ENCODE peak calls at places on chromosomes 2 and 18, in four cellular contexts. L is IMR-90, Z is H1, G is H9. A is an unnamed sample.
A peak's percentile ranks its signal among the peaks of the same experiment; 100 is the strongest.

GRCh38 chr2:71637736-71638135 is 184.4 kb downstream of the DYSF start:
- DNase-seq in Z (no peak), L (no peak), G (peak; percentile 10), A (no peak)

GRCh38 chr2:152566728-152567069 is 150.6 kb downstream of the PRPF40A start:
- DNase-seq in L (peak; percentile 56), Z (no peak), G (no peak), A (no peak)

GRCh38 chr2:127675335-127676261 is at the start of gene LIMS2:
- DNase-seq in L (peak; percentile 33), Z (peak; percentile 66), G (peak; percentile 47), A (peak; percentile 50)

GRCh38 chr2:241865957-241866858 is 3.3 kb upstream of the RTP5 start:
- DNase-seq in G (peak; percentile 63), L (peak; percentile 16), Z (peak; percentile 75), A (peak; percentile 67)

GRCh38 chr2:1286929-1287328 is 126.3 kb upstream of the TPO start:
- DNase-seq in L (no peak), Z (no peak), G (no peak), A (no peak)

GRCh38 chr2:5546176-5546575 is 146.0 kb upstream of the SOX11 start:
- DNase-seq in Z (no peak), L (peak; percentile 31), G (no peak), A (no peak)

GRCh38 chr2:223459328-223459939 is 142.7 kb downstream of the SCG2 start:
- DNase-seq in L (peak; percentile 44), Z (no peak), G (no peak), A (peak; percentile 11)

GRCh38 chr2:241248897-241249296 is 60.4 kb downstream of the ANO7 start:
- DNase-seq in Z (no peak), G (no peak), L (no peak), A (no peak)

GRCh38 chr2:161576421-161576820 is 47.8 kb upstream of the SLC4A10 start:
- DNase-seq in Z (peak; percentile 55), G (peak; percentile 87), L (no peak), A (peak; percentile 84)

GRCh38 chr18:33729556-33729955 is 151.5 kb downstream of the ASXL3 start:
- DNase-seq in L (no peak), G (no peak), Z (no peak), A (no peak)

GRCh38 chr2:98534761-98535160 is 73.6 kb downstream of the COA5 start:
- DNase-seq in G (no peak), L (no peak), Z (no peak), A (no peak)

GRCh38 chr2:10086950-10087349 is 6.7 kb upstream of the CYS1 start:
- DNase-seq in L (peak; percentile 19), G (no peak), Z (no peak), A (no peak)

GRCh38 chr2:2823061-2823753 is 492.1 kb upstream of the MYT1L start:
- DNase-seq in L (no peak), Z (peak; percentile 23), G (peak; percentile 4), A (no peak)

GRCh38 chr2:220275454-220275853 is 648.0 kb downstream of the SLC4A3 start:
- DNase-seq in L (no peak), G (no peak), Z (no peak), A (peak; percentile 14)

GRCh38 chr2:112588611-112589045 is 4.2 kb downstream of the CHCHD5 start:
- DNase-seq in G (no peak), L (no peak), Z (no peak), A (no peak)

GRCh38 chr2:199223791-199224190 is 233.9 kb downstream of the SATB2 start:
- DNase-seq in G (no peak), Z (no peak), L (peak; percentile 16), A (no peak)

GRCh38 chr2:135820003-135820618 is 16.9 kb downstream of the LCT start:
- DNase-seq in G (no peak), L (peak; percentile 72), Z (no peak), A (no peak)

GRCh38 chr18:10015941-10016819 is 102.4 kb downstream of the VAPA start:
- DNase-seq in G (no peak), Z (no peak), L (peak; percentile 96), A (peak; percentile 47)

GRCh38 chr2:150907466-150907865 is 354.2 kb downstream of the RBM43 start:
- DNase-seq in Z (no peak), L (no peak), G (no peak), A (no peak)

GRCh38 chr2:239934571-239935171 is 90.5 kb downstream of the NDUFA10 start:
- DNase-seq in L (peak; percentile 39), G (peak; percentile 70), Z (peak; percentile 85), A (peak; percentile 79)

GRCh38 chr2:239936838-239937581 is 88.1 kb downstream of the NDUFA10 start:
- DNase-seq in Z (no peak), L (no peak), G (peak; percentile 3), A (no peak)

GRCh38 chr2:239938651-239939486 is 86.3 kb downstream of the NDUFA10 start:
- DNase-seq in G (peak; percentile 23), Z (no peak), L (no peak), A (no peak)

GRCh38 chr2:239937866-239938640 is 87.1 kb downstream of the NDUFA10 start:
- DNase-seq in Z (no peak), L (no peak), G (peak; percentile 10), A (no peak)

GRCh38 chr2:239935789-239936758 is 89.1 kb downstream of the NDUFA10 start:
- DNase-seq in Z (no peak), G (peak; percentile 20), L (no peak), A (no peak)
- H3K56ac ChIP-seq in Z (no peak overlapping the region), G (no peak overlapping the region), L (no peak overlapping the region), A (no peak overlapping the region)

DNA sequence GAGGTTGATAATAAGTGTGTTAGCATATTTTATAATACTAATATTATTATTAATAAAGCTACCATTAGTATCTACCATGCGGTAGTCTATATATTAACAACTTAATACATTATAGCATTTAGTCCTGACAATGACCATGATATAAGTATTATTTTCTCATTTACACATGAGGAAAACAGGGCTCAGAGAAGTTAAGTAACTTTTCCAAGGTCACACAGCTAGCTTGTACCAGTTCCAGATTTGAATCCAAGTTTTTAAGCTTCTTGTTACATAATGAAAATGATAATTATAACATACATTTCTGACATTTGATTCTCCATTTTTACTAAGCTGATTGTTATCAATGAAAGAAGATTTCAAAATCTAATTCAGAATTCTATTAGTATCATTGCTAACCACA is 310.6 kb downstream of the AGPS start:
- DNase-seq in Z (no peak), L (no peak), G (no peak), A (no peak)
- H3K56ac ChIP-seq in Z (no peak overlapping the region), L (no peak overlapping the region), G (no peak overlapping the region), A (no peak overlapping the region)

DNA sequence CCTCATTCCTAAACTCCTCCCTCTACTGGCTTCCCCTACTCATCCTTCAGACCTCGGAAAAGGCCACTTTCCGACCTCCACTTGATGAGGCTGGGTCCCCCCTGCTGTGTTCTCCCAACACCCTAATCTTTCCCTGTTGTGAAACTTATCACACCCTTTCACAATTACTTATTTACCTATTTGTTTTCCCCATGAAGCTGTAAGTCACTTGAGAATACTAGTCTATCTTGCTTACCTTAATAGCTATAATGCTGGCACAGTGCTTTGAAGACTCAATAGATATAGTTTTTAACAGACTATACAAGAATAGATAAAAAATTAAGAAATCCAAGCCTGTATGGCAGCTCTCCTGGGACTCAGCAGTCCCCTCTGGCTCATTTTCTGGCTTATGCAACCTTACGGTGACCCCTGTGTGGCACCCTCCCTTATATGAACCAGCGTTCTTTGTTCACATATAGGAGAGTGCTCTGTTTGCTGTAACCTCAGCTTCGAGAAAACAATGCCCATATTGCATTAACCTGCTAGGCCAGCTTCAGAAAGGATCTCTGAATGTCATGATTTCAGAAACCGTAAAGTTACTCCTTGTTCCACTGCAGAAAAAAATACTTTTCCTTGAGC is 220.4 kb upstream of the PKDCC start:
- DNase-seq in G (no peak), Z (no peak), L (no peak), A (peak; percentile 74)
- H3K56ac ChIP-seq in G (no peak overlapping the region), Z (no peak overlapping the region), L (no peak overlapping the region), A (no peak overlapping the region)

GRCh38 chr18:80190311-80190710 is 57.0 kb downstream of the PARD6G start:
- DNase-seq in G (no peak), L (no peak), Z (no peak), A (no peak)

GRCh38 chr18:80192653-80193385 is 54.5 kb downstream of the PARD6G start:
- DNase-seq in G (no peak), Z (peak; percentile 36), L (no peak), A (no peak)

GRCh38 chr18:80193701-80194100 is 53.6 kb downstream of the PARD6G start:
- DNase-seq in Z (peak; percentile 20), G (no peak), L (no peak), A (no peak)

GRCh38 chr18:80191264-80191663 is 56.0 kb downstream of the PARD6G start:
- DNase-seq in L (no peak), G (no peak), Z (peak; percentile 20), A (no peak)

GRCh38 chr18:80191907-80192652 is 55.2 kb downstream of the PARD6G start:
- DNase-seq in Z (peak; percentile 16), G (no peak), L (no peak), A (no peak)
- H3K56ac ChIP-seq in Z (no peak overlapping the region), G (no peak overlapping the region), L (no peak overlapping the region), A (no peak overlapping the region)

DNA sequence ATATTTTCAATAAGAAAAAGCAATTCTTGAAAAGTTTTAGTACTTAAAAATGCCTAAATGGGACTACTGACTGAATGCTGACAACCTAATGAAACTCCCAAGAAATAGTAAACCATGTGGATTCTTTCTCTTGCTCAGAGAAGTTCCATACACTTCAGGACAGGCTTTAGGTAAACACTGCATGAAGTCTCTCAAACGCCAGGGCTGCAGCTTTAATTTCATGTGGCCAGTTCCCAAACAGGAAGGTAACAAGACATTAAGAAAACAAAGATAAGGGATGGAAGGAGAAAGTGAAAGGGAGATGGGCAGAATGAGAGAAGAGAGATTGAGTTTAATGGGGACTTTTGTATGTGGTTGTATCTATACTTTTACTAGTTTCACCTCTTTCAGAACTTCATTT is 734.7 kb upstream of the PKDCC start:
- DNase-seq in L (no peak), G (no peak), Z (no peak), A (no peak)
- H3K56ac ChIP-seq in L (no peak overlapping the region), G (no peak overlapping the region), Z (no peak overlapping the region), A (no peak overlapping the region)

GRCh38 chr18:58272209-58272608 is 228.2 kb downstream of the NEDD4L start:
- DNase-seq in G (no peak), Z (no peak), L (no peak), A (no peak)
- H3K56ac ChIP-seq in G (no peak overlapping the region), Z (no peak overlapping the region), L (no peak overlapping the region), A (no peak overlapping the region)

GRCh38 chr18:30132959-30133358 is 909.6 kb downstream of the DSC3 start:
- DNase-seq in Z (no peak), G (no peak), L (no peak), A (no peak)

GRCh38 chr18:30135938-30136337 is 906.6 kb downstream of the DSC3 start:
- DNase-seq in Z (no peak), L (no peak), G (no peak), A (no peak)

GRCh38 chr18:30139631-30140287 is 902.8 kb downstream of the DSC3 start:
- DNase-seq in G (no peak), Z (no peak), L (no peak), A (peak; percentile 2)

DNA sequence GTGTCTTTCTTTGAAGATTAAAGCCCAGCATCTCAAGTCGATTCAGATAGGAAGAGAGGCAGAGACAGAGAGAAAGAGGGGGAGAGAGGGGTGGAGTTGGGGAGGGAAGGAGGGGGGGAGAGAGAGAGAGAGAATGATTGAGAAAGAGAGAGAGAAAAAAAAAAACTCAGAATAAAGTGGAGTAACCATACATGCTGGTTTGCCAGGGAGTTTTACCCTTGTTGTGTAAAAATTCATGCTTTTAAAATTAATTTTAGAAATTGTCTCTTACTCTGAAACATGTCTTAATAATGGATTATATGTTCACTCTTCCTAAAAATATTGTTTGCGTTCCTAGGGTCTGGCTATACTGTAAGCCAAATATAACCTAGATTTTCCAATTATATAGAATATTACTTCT is 908.5 kb downstream of the DSC3 start:
- DNase-seq in L (no peak), Z (no peak), G (no peak), A (no peak)
- H3K56ac ChIP-seq in L (no peak overlapping the region), Z (no peak overlapping the region), G (no peak overlapping the region), A (no peak overlapping the region)